ENCODE peak calls at places on chromosomes 5 and 9, in seven cellular contexts. G is brain microvascular endothelial cell, H is OCI-LY7, K is cardiac muscle cell, A is IMR-90, R is astrocyte, L is colonic mucosa. P is an unnamed sample.

GRCh38 chr9:126165755-126166154 is 160.9 kb upstream of the MVB12B start:
- DNase-seq in G (no peak), R (no peak), L (no peak), A (no peak), H (no peak), K (no peak), P (no peak)

GRCh38 chr9:34505370-34506120 is 17.2 kb downstream of the ENHO start:
- DNase-seq in L (no peak), K (no peak), R (no peak), A (no peak), H (no peak), G (no peak), P (no peak)

GRCh38 chr5:138408023-138408422 is 30.8 kb upstream of the REEP2 start:
- DNase-seq in K (no peak), A (no peak), R (no peak), G (no peak), L (peak), H (peak), P (no peak)

GRCh38 chr9:133657120-133657661 is 21.0 kb downstream of the DBH start:
- DNase-seq in A (peak), H (peak), K (no peak), R (peak), G (no peak), L (no peak), P (no peak)

GRCh38 chr9:124452841-124453585 is 2.8 kb downstream of the ADGRD2 start:
- DNase-seq in R (no peak), L (no peak), G (no peak), K (no peak), A (no peak), H (no peak), P (no peak)

GRCh38 chr9:124657526-124657925 is 113.6 kb downstream of the NR6A1 start:
- DNase-seq in L (no peak), R (no peak), H (no peak), K (no peak), G (no peak), A (no peak), P (no peak)

GRCh38 chr5:149581192-149581861 is at the start of gene ARHGEF37:
- DNase-seq in L (peak), A (no peak), G (no peak), K (peak), H (no peak), R (no peak), P (no peak)

GRCh38 chr5:143063175-143063970 is 293.2 kb downstream of the ARHGAP26 start:
- DNase-seq in L (no peak), K (peak), G (no peak), A (peak), H (no peak), R (no peak), P (no peak)

GRCh38 chr5:157384971-157385709 is 74.9 kb upstream of the NIPAL4 start:
- DNase-seq in H (no peak), K (peak), L (no peak), A (peak), R (peak), G (peak), P (peak)

GRCh38 chr9:1941989-1942388 is 73.2 kb upstream of the SMARCA2 start:
- DNase-seq in L (no peak), K (no peak), R (no peak), A (no peak), G (no peak), H (no peak), P (no peak)

GRCh38 chr5:163912023-163912422 is 406.6 kb downstream of the MAT2B start:
- DNase-seq in A (no peak), G (no peak), H (no peak), K (no peak), R (no peak), L (no peak), P (no peak)

GRCh38 chr9:93683331-93684134 is 107.1 kb downstream of the PHF2 start:
- DNase-seq in A (no peak), G (no peak), L (peak), K (no peak), H (no peak), R (no peak), P (no peak)

GRCh38 chr9:4640027-4640426 is 22.1 kb upstream of the PLPP6 start:
- DNase-seq in K (peak), G (peak), A (no peak), L (no peak), H (no peak), R (peak), P (no peak)

GRCh38 chr9:132311978-132312377 is 42.8 kb downstream of the SETX start:
- DNase-seq in R (no peak), H (no peak), A (peak), G (no peak), L (no peak), K (peak), P (no peak)

GRCh38 chr9:113634597-113635515 is 171.3 kb downstream of the RGS3 start:
- DNase-seq in R (no peak), L (no peak), H (no peak), K (peak), G (no peak), A (peak), P (no peak)

GRCh38 chr5:148963679-148964078 is 99.2 kb downstream of the SH3TC2 start:
- DNase-seq in K (no peak), G (no peak), A (no peak), H (peak), R (no peak), L (no peak), P (no peak)

DNA sequence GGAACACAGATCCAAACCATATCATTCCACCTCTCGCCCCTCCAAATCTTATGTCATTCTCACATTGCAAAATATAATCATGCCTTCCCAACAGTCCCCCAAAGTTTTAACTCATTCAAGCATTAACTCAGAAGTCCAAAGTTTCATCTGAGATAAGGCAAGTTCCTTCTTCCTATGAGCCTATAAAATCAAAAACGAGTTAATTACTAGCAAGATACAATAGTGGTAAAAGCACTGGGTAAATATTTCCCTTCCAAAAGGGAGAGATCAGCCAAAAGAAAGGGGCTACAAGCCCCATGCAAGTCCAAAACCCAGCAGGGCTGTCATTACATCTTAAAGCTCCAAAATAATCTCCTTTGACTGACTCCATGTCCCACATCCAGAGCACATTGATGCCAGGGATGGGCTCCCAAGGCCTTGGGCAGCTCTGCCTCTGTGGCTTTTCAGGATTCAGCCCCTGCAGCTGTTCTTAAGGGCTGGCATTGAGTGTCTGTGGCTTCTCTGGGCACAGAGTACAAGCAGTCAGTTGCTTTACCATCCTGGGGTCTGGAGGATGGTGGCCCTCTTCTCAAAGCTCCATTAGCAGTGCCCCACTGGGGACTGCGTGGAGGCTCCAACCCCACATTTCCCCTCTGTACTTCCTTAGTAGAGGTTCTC is 8.4 kb downstream of the GPR150 start:
- DNase-seq in R (no peak), K (no peak), H (no peak), A (no peak), G (no peak), L (no peak), P (no peak)
- TF ChIP-seq CTCF in R (no peak), K (no peak), H (no peak), A (no peak), G (no peak), L (no peak), P (no peak)

DNA sequence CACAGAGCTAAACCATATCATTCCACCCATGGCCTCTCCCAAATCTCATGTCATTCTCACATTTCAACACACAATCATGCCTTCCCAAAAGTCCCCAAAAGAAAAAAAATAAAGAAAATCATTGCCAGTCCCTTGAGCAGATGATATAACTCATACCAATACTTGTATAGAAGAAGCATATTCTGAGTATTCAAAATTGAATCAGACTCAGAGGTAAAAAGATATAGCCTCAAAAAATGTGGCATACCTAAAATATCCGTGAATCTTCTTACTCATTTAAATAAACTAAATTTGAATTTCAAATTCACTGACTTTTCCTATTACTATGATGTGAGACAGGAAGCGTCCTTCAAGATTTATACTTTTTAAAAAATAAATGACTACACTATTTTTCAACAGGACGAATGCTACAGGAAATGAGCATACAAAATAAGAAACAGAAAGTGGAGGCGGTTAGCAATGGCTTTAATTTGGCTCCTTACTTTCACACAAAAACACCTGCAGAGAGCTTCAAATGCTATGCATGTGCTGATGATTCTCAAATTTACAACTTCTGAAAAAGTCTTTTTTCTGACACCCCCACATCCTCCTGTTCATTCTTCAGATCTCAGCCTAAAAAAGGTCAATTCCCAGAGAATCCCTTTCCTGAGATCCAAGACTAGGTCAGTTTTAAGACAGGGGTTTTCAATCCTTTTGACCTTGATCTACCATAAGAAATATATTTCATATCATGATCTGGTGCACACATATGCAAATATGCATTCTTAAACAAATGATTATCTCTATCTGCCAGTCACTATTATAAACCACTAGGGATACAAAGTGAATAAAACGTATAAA is 39.6 kb upstream of the DMXL1 start:
- DNase-seq in K (no peak), H (peak), G (no peak), L (no peak), A (no peak), R (no peak), P (no peak)
- H3K27ac ChIP-seq in K (no peak), H (peak), G (no peak), L (no peak), A (no peak), R (no peak), P (no peak)

GRCh38 chr9:98121096-98121495 is 2.1 kb upstream of the TRIM14 start:
- DNase-seq in G (no peak), R (no peak), K (no peak), H (peak), L (peak), A (no peak), P (no peak)
- TF ChIP-seq CTCF in G (no peak), R (no peak), K (no peak), H (no peak), L (no peak), A (no peak), P (no peak)

GRCh38 chr9:84697042-84697441 is 27.5 kb downstream of the NTRK2 start:
- DNase-seq in H (no peak), L (no peak), G (no peak), R (no peak), K (no peak), A (no peak), P (no peak)
- H3K27ac ChIP-seq in H (no peak), L (no peak), G (no peak), R (no peak), K (no peak), A (no peak), P (no peak)

DNA sequence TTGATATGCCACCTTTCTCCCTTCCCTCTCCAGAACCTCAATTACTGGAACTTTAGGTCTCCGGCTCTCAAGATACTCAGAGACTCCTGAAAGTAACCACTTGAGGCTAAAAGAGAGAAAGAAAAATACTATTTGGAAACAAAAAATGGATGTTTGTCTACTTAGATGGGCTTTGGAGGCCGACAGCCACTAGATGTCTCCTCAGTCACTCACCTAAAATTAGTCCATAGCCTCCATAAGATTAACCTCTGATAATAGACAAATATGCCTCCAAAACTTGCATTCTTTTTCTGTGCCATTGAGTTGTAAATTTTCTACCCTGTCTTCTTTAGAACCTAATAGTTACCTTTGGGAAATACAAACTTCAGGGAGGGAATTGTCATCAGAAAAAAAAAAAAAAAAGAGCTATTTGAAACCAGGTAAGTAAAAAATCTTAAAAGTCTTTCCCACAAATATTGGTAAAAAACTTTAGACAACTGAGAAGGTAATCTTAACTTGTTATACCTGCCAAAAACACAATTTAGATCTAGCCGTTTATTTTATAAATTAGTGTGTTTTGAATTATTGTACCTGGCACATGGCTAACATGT is 11.2 kb upstream of the PCDH1 start:
- DNase-seq in K (no peak), G (no peak), H (peak), R (no peak), L (no peak), A (no peak), P (no peak)
- TF ChIP-seq CTCF in K (peak), G (peak), H (peak), R (peak), L (no peak), A (peak), P (peak)

GRCh38 chr5:14115323-14115895 is 27.7 kb upstream of the TRIO start:
- DNase-seq in A (no peak), H (no peak), K (no peak), L (no peak), G (no peak), R (no peak), P (no peak)
- H3K27ac ChIP-seq in A (no peak), H (no peak), K (no peak), L (no peak), G (no peak), R (no peak), P (no peak)

P was measured in AG04450.